ENCODE peak calls at places on chromosomes 4 and X, in six cellular contexts. One of them, this sample, is unnamed.

GRCh38 chrX:143296521-143296920 is 220.8 kb downstream of the SPANXN3 start:
- DNase-seq in HepG2: no peak
- DNase-seq in HL-60: no peak
- DNase-seq in K562: no peak
- DNase-seq in GM12878: no peak
- DNase-seq in H1: no peak
- DNase-seq in this sample: no peak

GRCh38 chr4:65535128-65535527 is 135.2 kb downstream of the EPHA5 start:
- DNase-seq in K562: no peak
- DNase-seq in GM12878: no peak
- DNase-seq in HL-60: no peak
- DNase-seq in H1: no peak
- DNase-seq in HepG2: no peak
- DNase-seq in this sample: no peak

GRCh38 chr4:140609548-140610425 is 41.0 kb upstream of the UCP1 start:
- DNase-seq in H1: no peak
- DNase-seq in GM12878: peak; percentile 19
- DNase-seq in K562: peak; percentile 22
- DNase-seq in HepG2: peak; percentile 53
- DNase-seq in HL-60: no peak
- DNase-seq in this sample: peak; percentile 83

GRCh38 chr4:183384516-183384915 is 59.9 kb upstream of the CDKN2AIP start:
- DNase-seq in GM12878: no peak
- DNase-seq in K562: no peak
- DNase-seq in HL-60: no peak
- DNase-seq in H1: no peak
- DNase-seq in HepG2: no peak
- DNase-seq in this sample: no peak

GRCh38 chr4:56871357-56871993 is 36.2 kb upstream of the REST start:
- DNase-seq in HL-60: no peak
- DNase-seq in H1: no peak
- DNase-seq in K562: no peak
- DNase-seq in HepG2: no peak
- DNase-seq in GM12878: no peak
- DNase-seq in this sample: peak; percentile 69

GRCh38 chr4:183987529-183987946 is 82.4 kb downstream of the STOX2 start:
- DNase-seq in K562: no peak
- DNase-seq in GM12878: no peak
- DNase-seq in H1: no peak
- DNase-seq in HL-60: no peak
- DNase-seq in HepG2: no peak
- DNase-seq in this sample: peak; percentile 80

GRCh38 chr4:100895572-100896197 is 377.9 kb upstream of the EMCN start:
- DNase-seq in HepG2: no peak
- DNase-seq in HL-60: no peak
- DNase-seq in H1: no peak
- DNase-seq in K562: no peak
- DNase-seq in GM12878: peak; percentile 19
- DNase-seq in this sample: no peak

GRCh38 chrX:13428055-13428786 is 108.4 kb upstream of the ATXN3L start:
- DNase-seq in GM12878: no peak
- DNase-seq in HL-60: no peak
- DNase-seq in K562: no peak
- DNase-seq in H1: no peak
- DNase-seq in HepG2: no peak
- DNase-seq in this sample: no peak

GRCh38 chr4:8188743-8189550 is 10.1 kb upstream of the SH3TC1 start:
- DNase-seq in GM12878: no peak
- DNase-seq in HL-60: no peak
- DNase-seq in H1: no peak
- DNase-seq in K562: no peak
- DNase-seq in HepG2: no peak
- DNase-seq in this sample: no peak

GRCh38 chrX:345020-345925 is 26.7 kb upstream of the GTPBP6 start:
- DNase-seq in HepG2: no peak
- DNase-seq in K562: no peak
- DNase-seq in GM12878: no peak
- DNase-seq in H1: no peak
- DNase-seq in HL-60: no peak
- DNase-seq in this sample: no peak

GRCh38 chrX:114267127-114267526 is 316.8 kb upstream of the HTR2C start:
- DNase-seq in HL-60: no peak
- DNase-seq in K562: no peak
- DNase-seq in HepG2: no peak
- DNase-seq in GM12878: no peak
- DNase-seq in H1: no peak
- DNase-seq in this sample: no peak

GRCh38 chr4:175066923-175067627 is 148.9 kb downstream of the ADAM29 start:
- DNase-seq in GM12878: no peak
- DNase-seq in HL-60: no peak
- DNase-seq in H1: no peak
- DNase-seq in HepG2: no peak
- DNase-seq in K562: no peak
- DNase-seq in this sample: no peak

GRCh38 chr4:118762753-118763477 is 73.0 kb downstream of the SEC24D start:
- DNase-seq in H1: no peak
- DNase-seq in K562: no peak
- DNase-seq in HepG2: no peak
- DNase-seq in GM12878: no peak
- DNase-seq in HL-60: no peak
- DNase-seq in this sample: no peak

GRCh38 chr4:45946699-45947098 is 177.2 kb downstream of the GABRG1 start:
- DNase-seq in K562: no peak
- DNase-seq in HL-60: no peak
- DNase-seq in H1: no peak
- DNase-seq in GM12878: no peak
- DNase-seq in HepG2: no peak
- DNase-seq in this sample: no peak

GRCh38 chrX:40004916-40005289 is 92.9 kb downstream of the BCOR start:
- DNase-seq in K562: no peak
- DNase-seq in HL-60: no peak
- DNase-seq in H1: no peak
- DNase-seq in HepG2: no peak
- DNase-seq in GM12878: no peak
- DNase-seq in this sample: no peak

GRCh38 chr4:8009710-8010534 is 70.3 kb upstream of the AFAP1 start:
- DNase-seq in H1: no peak
- DNase-seq in GM12878: no peak
- DNase-seq in HepG2: peak; percentile 42
- DNase-seq in K562: no peak
- DNase-seq in HL-60: no peak
- DNase-seq in this sample: peak; percentile 52

GRCh38 chrX:39195156-39195555 is 393.9 kb downstream of the MID1IP1 start:
- DNase-seq in H1: no peak
- DNase-seq in GM12878: no peak
- DNase-seq in HL-60: no peak
- DNase-seq in K562: no peak
- DNase-seq in HepG2: no peak
- DNase-seq in this sample: no peak

GRCh38 chr4:169957785-169958184 is 68.4 kb downstream of the MFAP3L start:
- DNase-seq in HL-60: no peak
- DNase-seq in H1: no peak
- DNase-seq in HepG2: no peak
- DNase-seq in K562: no peak
- DNase-seq in GM12878: no peak
- DNase-seq in this sample: no peak

GRCh38 chr4:38610844-38611550 is 53.0 kb upstream of the KLF3 start:
- DNase-seq in GM12878: no peak
- DNase-seq in H1: no peak
- DNase-seq in HL-60: no peak
- DNase-seq in HepG2: no peak
- DNase-seq in K562: no peak
- DNase-seq in this sample: no peak

GRCh38 chr4:77146426-77147399 is 10.3 kb upstream of the CCNG2 start:
- DNase-seq in H1: no peak
- DNase-seq in HL-60: peak; percentile 25
- DNase-seq in HepG2: no peak
- DNase-seq in GM12878: no peak
- DNase-seq in K562: no peak
- DNase-seq in this sample: no peak

GRCh38 chr4:158811216-158811540 is 42.4 kb downstream of the FNIP2 start:
- DNase-seq in HepG2: no peak
- DNase-seq in HL-60: no peak
- DNase-seq in GM12878: no peak
- DNase-seq in K562: no peak
- DNase-seq in H1: no peak
- DNase-seq in this sample: no peak

GRCh38 chrX:139178980-139179379 is 351.6 kb upstream of the F9 start:
- DNase-seq in GM12878: no peak
- DNase-seq in HepG2: no peak
- DNase-seq in K562: no peak
- DNase-seq in H1: no peak
- DNase-seq in HL-60: no peak
- DNase-seq in this sample: no peak

GRCh38 chr4:122876456-122876855 is 45.9 kb downstream of the NUDT6 start:
- DNase-seq in HL-60: no peak
- DNase-seq in K562: no peak
- DNase-seq in HepG2: no peak
- DNase-seq in GM12878: no peak
- DNase-seq in H1: no peak
- DNase-seq in this sample: no peak
- TF ChIP-seq GABPA in HL-60: no peak
- TF ChIP-seq GABPA in K562: no peak
- TF ChIP-seq GABPA in HepG2: no peak
- TF ChIP-seq GABPA in GM12878: no peak
- TF ChIP-seq GABPA in H1: no peak
- TF ChIP-seq GABPA in this sample: no peak

GRCh38 chrX:23435575-23435974 is 100.9 kb downstream of the PTCHD1 start:
- DNase-seq in GM12878: no peak
- DNase-seq in H1: no peak
- DNase-seq in HepG2: no peak
- DNase-seq in K562: no peak
- DNase-seq in HL-60: no peak
- DNase-seq in this sample: no peak
- TF ChIP-seq GABPA in GM12878: no peak
- TF ChIP-seq GABPA in H1: no peak
- TF ChIP-seq GABPA in HepG2: no peak
- TF ChIP-seq GABPA in K562: no peak
- TF ChIP-seq GABPA in HL-60: no peak
- TF ChIP-seq GABPA in this sample: no peak

GRCh38 chr4:2809610-2810180 is 16.8 kb downstream of the SH3BP2 start:
- DNase-seq in K562: no peak
- DNase-seq in HL-60: no peak
- DNase-seq in H1: no peak
- DNase-seq in GM12878: no peak
- DNase-seq in HepG2: no peak
- DNase-seq in this sample: no peak
- TF ChIP-seq GABPA in K562: no peak
- TF ChIP-seq GABPA in HL-60: no peak
- TF ChIP-seq GABPA in H1: no peak
- TF ChIP-seq GABPA in GM12878: no peak
- TF ChIP-seq GABPA in HepG2: no peak
- TF ChIP-seq GABPA in this sample: no peak

DNA sequence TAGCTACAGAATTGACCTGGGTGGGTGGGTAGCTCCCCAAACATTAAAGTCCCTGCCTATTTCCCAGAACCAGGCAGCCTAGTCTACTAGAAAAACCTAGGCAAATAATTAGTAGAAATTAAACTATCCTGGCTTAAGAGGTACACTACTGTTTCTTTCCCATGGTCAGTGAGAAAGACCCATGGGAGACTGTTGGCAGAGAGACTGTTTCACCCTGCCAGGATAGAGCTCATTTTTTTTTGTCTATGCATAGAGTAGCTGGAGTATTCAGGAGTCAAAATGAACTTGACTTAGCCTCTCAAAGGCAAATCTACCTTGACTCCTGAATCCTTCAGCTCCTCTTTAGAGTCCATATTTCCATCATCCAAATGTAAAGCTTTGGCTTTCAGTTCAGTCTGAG is 107.0 kb upstream of the AR start:
- DNase-seq in HL-60: no peak
- DNase-seq in H1: no peak
- DNase-seq in K562: no peak
- DNase-seq in HepG2: no peak
- DNase-seq in GM12878: no peak
- DNase-seq in this sample: no peak
- TF ChIP-seq GABPA in HL-60: no peak
- TF ChIP-seq GABPA in H1: no peak
- TF ChIP-seq GABPA in K562: no peak
- TF ChIP-seq GABPA in HepG2: no peak
- TF ChIP-seq GABPA in GM12878: no peak
- TF ChIP-seq GABPA in this sample: no peak

GRCh38 chr4:25859429-25860148 is 3.2 kb downstream of the SEL1L3 start:
- DNase-seq in K562: no peak
- DNase-seq in HepG2: no peak
- DNase-seq in H1: no peak
- DNase-seq in GM12878: no peak
- DNase-seq in HL-60: peak; percentile 42
- DNase-seq in this sample: peak; percentile 31
- TF ChIP-seq GABPA in K562: no peak
- TF ChIP-seq GABPA in HepG2: no peak
- TF ChIP-seq GABPA in H1: no peak
- TF ChIP-seq GABPA in GM12878: peak; percentile 56
- TF ChIP-seq GABPA in HL-60: no peak
- TF ChIP-seq GABPA in this sample: no peak

GRCh38 chr4:2712261-2712842 is 43.8 kb downstream of the TNIP2 start:
- DNase-seq in K562: peak; percentile 35
- DNase-seq in HL-60: peak; percentile 11
- DNase-seq in H1: no peak
- DNase-seq in GM12878: no peak
- DNase-seq in HepG2: no peak
- DNase-seq in this sample: no peak

GRCh38 chr4:2713337-2713736 is 42.8 kb downstream of the TNIP2 start:
- DNase-seq in HL-60: no peak
- DNase-seq in GM12878: no peak
- DNase-seq in HepG2: no peak
- DNase-seq in H1: no peak
- DNase-seq in K562: no peak
- DNase-seq in this sample: no peak

GRCh38 chr4:2714918-2715317 is 41.2 kb downstream of the TNIP2 start:
- DNase-seq in GM12878: no peak
- DNase-seq in HepG2: no peak
- DNase-seq in K562: no peak
- DNase-seq in H1: no peak
- DNase-seq in HL-60: no peak
- DNase-seq in this sample: no peak

GRCh38 chr4:2715426-2715825 is 40.7 kb downstream of the TNIP2 start:
- DNase-seq in GM12878: no peak
- DNase-seq in HepG2: no peak
- DNase-seq in HL-60: no peak
- DNase-seq in H1: no peak
- DNase-seq in K562: no peak
- DNase-seq in this sample: no peak

DNA sequence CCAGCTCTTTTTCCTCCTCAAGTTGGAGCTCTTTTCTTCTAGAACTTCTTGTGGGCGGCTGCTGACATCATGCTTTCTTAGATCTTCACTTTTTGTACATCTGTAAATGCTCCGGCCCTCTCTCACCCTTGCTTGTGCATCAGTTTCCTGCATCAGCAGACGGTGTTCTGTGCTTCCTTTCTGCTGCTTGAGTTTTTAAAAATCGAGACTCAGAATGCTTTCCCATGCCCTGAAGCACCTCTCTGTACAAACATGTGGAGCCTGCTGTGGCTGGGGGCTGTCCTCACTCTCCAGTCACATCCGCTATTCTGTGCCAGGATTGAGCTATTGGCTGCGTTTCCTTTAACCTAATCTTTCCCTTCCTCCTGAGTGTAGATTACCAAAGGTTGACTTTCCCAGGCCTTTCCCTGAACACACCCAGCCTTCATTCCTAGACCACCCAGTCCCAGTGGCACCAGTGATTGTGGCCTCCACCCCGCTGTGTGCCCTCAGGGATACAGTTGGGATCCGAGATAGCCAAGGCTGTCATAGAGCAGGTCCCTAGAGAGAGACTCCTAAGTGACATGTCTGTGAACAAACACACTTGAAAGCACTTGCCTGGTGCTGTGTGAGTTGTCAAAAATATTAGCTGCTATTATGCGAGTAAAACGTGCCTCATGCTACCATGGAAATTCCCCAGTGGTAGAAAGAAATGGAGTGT is 41.9 kb downstream of the TNIP2 start:
- DNase-seq in HL-60: no peak
- DNase-seq in H1: no peak
- DNase-seq in K562: no peak
- DNase-seq in HepG2: no peak
- DNase-seq in GM12878: no peak
- DNase-seq in this sample: peak; percentile 62
- TF ChIP-seq GABPA in HL-60: no peak
- TF ChIP-seq GABPA in H1: no peak
- TF ChIP-seq GABPA in K562: no peak
- TF ChIP-seq GABPA in HepG2: no peak
- TF ChIP-seq GABPA in GM12878: no peak
- TF ChIP-seq GABPA in this sample: no peak